ENCODE peak calls at places on chromosomes 12 and 14, in six cellular contexts. D, C, N, U, W and M are unnamed samples.

GRCh38 chr12:69886101-69886500 is 61.1 kb downstream of the MYRFL start:
- DNase-seq in W (no peak), U (no peak), C (no peak), N (no peak), D (no peak), M (no peak)

GRCh38 chr12:130775953-130776856 is 60.1 kb upstream of the RIMBP2 start:
- DNase-seq in U (no peak), D (peak), N (peak), C (peak), W (no peak), M (peak)

GRCh38 chr12:6306151-6306550 is 4.3 kb upstream of the PLEKHG6 start:
- DNase-seq in W (no peak), D (no peak), U (no peak), C (no peak), N (no peak), M (no peak)

GRCh38 chr12:42166501-42166900 is 21.8 kb upstream of the GXYLT1 start:
- DNase-seq in W (no peak), N (no peak), C (no peak), D (no peak), U (no peak), M (no peak)

GRCh38 chr14:100691395-100692025 is 35.2 kb upstream of the DLK1 start:
- DNase-seq in N (no peak), C (no peak), U (no peak), D (no peak), W (peak), M (no peak)

GRCh38 chr14:67941456-67942018 is 122.0 kb downstream of the RAD51B start:
- DNase-seq in N (no peak), D (no peak), C (peak), W (no peak), U (no peak), M (no peak)

GRCh38 chr12:105229446-105229845 is 6.5 kb downstream of the APPL2 start:
- DNase-seq in U (no peak), W (no peak), D (no peak), C (no peak), N (no peak), M (no peak)

GRCh38 chr12:121214171-121214777 is 4.3 kb downstream of the P2RX4 start:
- DNase-seq in W (no peak), N (no peak), D (no peak), C (no peak), U (no peak), M (no peak)

GRCh38 chr12:31228811-31229792 is 96.8 kb downstream of the SINHCAF start:
- DNase-seq in D (peak), W (no peak), U (peak), C (no peak), N (no peak), M (no peak)

GRCh38 chr12:6792522-6793201 is 3.3 kb downstream of the CD4 start:
- DNase-seq in W (no peak), C (no peak), D (peak), U (peak), N (no peak), M (no peak)

GRCh38 chr12:130026608-130027176 is 122.9 kb upstream of the TMEM132D start:
- DNase-seq in C (peak), W (peak), U (no peak), D (no peak), N (peak), M (peak)

GRCh38 chr12:78062781-78063180 is 232.1 kb downstream of the NAV3 start:
- DNase-seq in C (peak), D (peak), W (no peak), N (peak), U (no peak), M (no peak)

GRCh38 chr12:116551619-116551951 is 7.6 kb upstream of the MAP1LC3B2 start:
- DNase-seq in U (no peak), W (no peak), C (no peak), D (no peak), N (no peak), M (no peak)

GRCh38 chr12:90085491-90086274 is 377.0 kb upstream of the ATP2B1 start:
- DNase-seq in N (no peak), D (no peak), C (peak), U (no peak), W (no peak), M (no peak)

GRCh38 chr12:3533703-3534386 is 42.8 kb downstream of the PRMT8 start:
- DNase-seq in C (peak), N (no peak), W (peak), D (peak), U (no peak), M (no peak)

GRCh38 chr12:51915003-51915625 is 7.8 kb downstream of the ACVRL1 start:
- DNase-seq in N (no peak), U (no peak), C (no peak), D (no peak), W (no peak), M (no peak)

GRCh38 chr12:61854902-61855301 is 405.3 kb upstream of the USP15 start:
- DNase-seq in N (no peak), D (no peak), W (no peak), U (no peak), C (no peak), M (no peak)

GRCh38 chr14:28946267-28946666 is 179.7 kb downstream of the FOXG1 start:
- DNase-seq in D (no peak), C (no peak), N (no peak), U (no peak), W (no peak), M (no peak)

GRCh38 chr12:62802981-62803380 is 132.0 kb downstream of the PPM1H start:
- DNase-seq in D (no peak), W (no peak), U (no peak), N (no peak), C (peak), M (no peak)

GRCh38 chr12:114684870-114685273 is 897 bp upstream of the TBX3 start:
- DNase-seq in C (no peak), N (no peak), D (no peak), U (no peak), W (no peak), M (no peak)

GRCh38 chr14:62030387-62030786 is 268.2 kb downstream of the SNAPC1 start:
- DNase-seq in N (no peak), C (no peak), U (no peak), W (no peak), D (no peak), M (no peak)

GRCh38 chr12:49279706-49280159 is 14.9 kb downstream of the TUBA1C start:
- DNase-seq in C (no peak), N (no peak), U (peak), W (no peak), D (no peak), M (no peak)

GRCh38 chr12:54304187-54304810 is 3.5 kb upstream of the NFE2 start:
- DNase-seq in C (peak), N (peak), W (no peak), U (peak), D (peak), M (no peak)

GRCh38 chr14:87067597-87067996 is 925.4 kb downstream of the GALC start:
- DNase-seq in W (no peak), N (no peak), U (no peak), C (no peak), D (no peak), M (no peak)

GRCh38 chr12:8609061-8609570 is 3.5 kb downstream of the AICDA start:
- DNase-seq in W (peak), C (peak), N (peak), D (no peak), U (no peak), M (no peak)

GRCh38 chr14:70052990-70053389 is 135.8 kb downstream of the SLC8A3 start:
- DNase-seq in W (no peak), D (no peak), C (peak), U (no peak), N (peak), M (peak)

GRCh38 chr12:108305520-108305919 is 33.6 kb downstream of the CMKLR1 start:
- DNase-seq in U (peak), D (peak), W (no peak), C (peak), N (peak), M (no peak)

GRCh38 chr14:81386379-81386778 is 13.7 kb downstream of the STON2 start:
- DNase-seq in N (no peak), U (no peak), C (no peak), D (no peak), W (no peak), M (no peak)

GRCh38 chr14:22883191-22883976 is at the start of gene REM2:
- DNase-seq in N (peak), U (no peak), D (no peak), W (peak), C (no peak), M (peak)

GRCh38 chr12:49827351-49828099 is 688 bp downstream of the NCKAP5L start:
- DNase-seq in D (peak), N (peak), W (peak), C (peak), U (peak), M (peak)

GRCh38 chr14:55798400-55798799 is 218.4 kb downstream of the KTN1 start:
- DNase-seq in C (no peak), N (no peak), W (no peak), D (no peak), U (no peak), M (no peak)

GRCh38 chr14:91270188-91270587 is 25.7 kb upstream of the GPR68 start:
- DNase-seq in W (no peak), N (no peak), U (no peak), C (no peak), D (no peak), M (no peak)

GRCh38 chr14:50388256-50388931 is 8.3 kb downstream of the CDKL1 start:
- DNase-seq in N (peak), W (no peak), D (no peak), U (no peak), C (no peak), M (no peak)

GRCh38 chr12:47591387-47591786 is 114.4 kb downstream of the RPAP3 start:
- DNase-seq in W (no peak), U (no peak), D (no peak), N (no peak), C (no peak), M (no peak)

GRCh38 chr12:17062296-17063061 is 456.5 kb upstream of the LMO3 start:
- DNase-seq in D (no peak), W (peak), U (no peak), C (peak), N (no peak), M (no peak)

GRCh38 chr14:71863049-71863448 is 69.2 kb upstream of the RGS6 start:
- DNase-seq in N (no peak), U (no peak), W (no peak), C (no peak), D (no peak), M (no peak)

GRCh38 chr12:31849090-31849687 is 110.0 kb upstream of the RESF1 start:
- DNase-seq in D (no peak), C (peak), W (no peak), N (peak), U (no peak), M (no peak)

GRCh38 chr14:94304243-94304642 is 11.2 kb upstream of the SERPINA10 start:
- DNase-seq in W (no peak), C (no peak), U (no peak), D (no peak), N (no peak), M (no peak)

GRCh38 chr12:56684745-56685369 is 3.2 kb downstream of the PTGES3 start:
- DNase-seq in W (no peak), C (peak), N (no peak), U (no peak), D (no peak), M (no peak)

GRCh38 chr14:65312859-65313258 is 99.7 kb upstream of the FUT8 start:
- DNase-seq in C (no peak), N (no peak), U (no peak), D (no peak), W (no peak), M (no peak)